ENCODE peak calls at places on chromosomes 12 and 14, in six cellular contexts. One of them, this sample, is unnamed.

GRCh38 chr12:114827460-114827859 is 143.5 kb upstream of the TBX3 start:
- DNase-seq in right lobe of liver: no peak
- DNase-seq in kidney epithelial cell: no peak
- DNase-seq in A549: no peak
- DNase-seq in breast epithelium: no peak
- DNase-seq in cardiac muscle cell: no peak
- DNase-seq in this sample: no peak

GRCh38 chr12:48022676-48023385 is 18.6 kb upstream of the COL2A1 start:
- DNase-seq in right lobe of liver: no peak
- DNase-seq in kidney epithelial cell: no peak
- DNase-seq in A549: no peak
- DNase-seq in breast epithelium: no peak
- DNase-seq in cardiac muscle cell: no peak
- DNase-seq in this sample: no peak

GRCh38 chr14:77206877-77207389 is 25.3 kb downstream of the TMEM63C start:
- DNase-seq in right lobe of liver: no peak
- DNase-seq in kidney epithelial cell: no peak
- DNase-seq in A549: no peak
- DNase-seq in breast epithelium: no peak
- DNase-seq in cardiac muscle cell: no peak
- DNase-seq in this sample: no peak

GRCh38 chr14:36021926-36022325 is 154.6 kb downstream of the PTCSC3 start:
- DNase-seq in right lobe of liver: no peak
- DNase-seq in kidney epithelial cell: no peak
- DNase-seq in A549: no peak
- DNase-seq in breast epithelium: no peak
- DNase-seq in cardiac muscle cell: no peak
- DNase-seq in this sample: no peak

GRCh38 chr12:19131020-19131431 is 1.5 kb downstream of the PLEKHA5 start:
- DNase-seq in right lobe of liver: peak; percentile 80
- DNase-seq in kidney epithelial cell: no peak
- DNase-seq in A549: peak; percentile 18
- DNase-seq in breast epithelium: peak; percentile 21
- DNase-seq in cardiac muscle cell: peak; percentile 52
- DNase-seq in this sample: peak; percentile 58

GRCh38 chr14:105093426-105094192 is 28.4 kb upstream of the GPR132 start:
- DNase-seq in right lobe of liver: no peak
- DNase-seq in kidney epithelial cell: peak; percentile 35
- DNase-seq in A549: peak; percentile 85
- DNase-seq in breast epithelium: peak; percentile 81
- DNase-seq in cardiac muscle cell: peak; percentile 89
- DNase-seq in this sample: peak; percentile 49

GRCh38 chr14:22112004-22112403 is 438.4 kb upstream of the OR4E1 start:
- DNase-seq in right lobe of liver: no peak
- DNase-seq in kidney epithelial cell: no peak
- DNase-seq in A549: no peak
- DNase-seq in breast epithelium: no peak
- DNase-seq in cardiac muscle cell: no peak
- DNase-seq in this sample: peak; percentile 4

GRCh38 chr14:80974338-80975078 is 19.1 kb downstream of the TSHR start:
- DNase-seq in right lobe of liver: no peak
- DNase-seq in kidney epithelial cell: peak; percentile 90
- DNase-seq in A549: no peak
- DNase-seq in breast epithelium: no peak
- DNase-seq in cardiac muscle cell: peak; percentile 41
- DNase-seq in this sample: peak; percentile 42

GRCh38 chr12:75322464-75322863 is 7.7 kb downstream of the CAPS2 start:
- DNase-seq in right lobe of liver: no peak
- DNase-seq in kidney epithelial cell: no peak
- DNase-seq in A549: no peak
- DNase-seq in breast epithelium: no peak
- DNase-seq in cardiac muscle cell: peak; percentile 15
- DNase-seq in this sample: peak; percentile 36

GRCh38 chr12:6372403-6373003 is 2.9 kb downstream of the SCNN1A start:
- DNase-seq in right lobe of liver: no peak
- DNase-seq in kidney epithelial cell: peak; percentile 52
- DNase-seq in A549: peak; percentile 81
- DNase-seq in breast epithelium: peak; percentile 76
- DNase-seq in cardiac muscle cell: peak; percentile 93
- DNase-seq in this sample: peak; percentile 88

GRCh38 chr14:31945074-31945613 is 132.0 kb upstream of the ARHGAP5 start:
- DNase-seq in right lobe of liver: no peak
- DNase-seq in kidney epithelial cell: no peak
- DNase-seq in A549: no peak
- DNase-seq in breast epithelium: no peak
- DNase-seq in cardiac muscle cell: no peak
- DNase-seq in this sample: no peak

GRCh38 chr14:31070431-31070830 is 44.3 kb upstream of the STRN3 start:
- DNase-seq in right lobe of liver: no peak
- DNase-seq in kidney epithelial cell: peak; percentile 86
- DNase-seq in A549: no peak
- DNase-seq in breast epithelium: no peak
- DNase-seq in cardiac muscle cell: peak; percentile 95
- DNase-seq in this sample: peak; percentile 74

GRCh38 chr14:54699087-54699530 is 132.2 kb downstream of the SAMD4A start:
- DNase-seq in right lobe of liver: no peak
- DNase-seq in kidney epithelial cell: peak; percentile 49
- DNase-seq in A549: no peak
- DNase-seq in breast epithelium: peak; percentile 43
- DNase-seq in cardiac muscle cell: no peak
- DNase-seq in this sample: no peak

GRCh38 chr12:44076892-44077291 is 241.0 kb downstream of the TMEM117 start:
- DNase-seq in right lobe of liver: no peak
- DNase-seq in kidney epithelial cell: no peak
- DNase-seq in A549: no peak
- DNase-seq in breast epithelium: no peak
- DNase-seq in cardiac muscle cell: no peak
- DNase-seq in this sample: no peak

GRCh38 chr14:89534896-89535615 is 118.0 kb upstream of the FOXN3 start:
- DNase-seq in right lobe of liver: no peak
- DNase-seq in kidney epithelial cell: no peak
- DNase-seq in A549: no peak
- DNase-seq in breast epithelium: no peak
- DNase-seq in cardiac muscle cell: peak; percentile 60
- DNase-seq in this sample: peak; percentile 34

GRCh38 chr14:101965145-101965531 is 765 bp downstream of the DYNC1H1 start:
- DNase-seq in right lobe of liver: peak; percentile 78
- DNase-seq in kidney epithelial cell: no peak
- DNase-seq in A549: no peak
- DNase-seq in breast epithelium: peak; percentile 63
- DNase-seq in cardiac muscle cell: peak; percentile 60
- DNase-seq in this sample: peak; percentile 56

GRCh38 chr14:93219103-93219726 is 12.2 kb downstream of the UBR7 start:
- DNase-seq in right lobe of liver: no peak
- DNase-seq in kidney epithelial cell: peak; percentile 48
- DNase-seq in A549: peak; percentile 54
- DNase-seq in breast epithelium: no peak
- DNase-seq in cardiac muscle cell: peak; percentile 72
- DNase-seq in this sample: peak; percentile 72

GRCh38 chr12:92108651-92109050 is 37.0 kb downstream of the BTG1 start:
- DNase-seq in right lobe of liver: no peak
- DNase-seq in kidney epithelial cell: no peak
- DNase-seq in A549: no peak
- DNase-seq in breast epithelium: no peak
- DNase-seq in cardiac muscle cell: peak; percentile 87
- DNase-seq in this sample: peak; percentile 62

GRCh38 chr14:94373708-94374107 is 14.7 kb downstream of the SERPINA1 start:
- DNase-seq in right lobe of liver: no peak
- DNase-seq in kidney epithelial cell: peak; percentile 96
- DNase-seq in A549: peak; percentile 34
- DNase-seq in breast epithelium: peak; percentile 71
- DNase-seq in cardiac muscle cell: peak; percentile 99
- DNase-seq in this sample: peak; percentile 99

GRCh38 chr12:116620085-116620734 is 61.0 kb downstream of the MAP1LC3B2 start:
- DNase-seq in right lobe of liver: no peak
- DNase-seq in kidney epithelial cell: no peak
- DNase-seq in A549: no peak
- DNase-seq in breast epithelium: no peak
- DNase-seq in cardiac muscle cell: no peak
- DNase-seq in this sample: no peak

GRCh38 chr14:67068246-67068645 is 121.0 kb upstream of the GARIN2 start:
- DNase-seq in right lobe of liver: no peak
- DNase-seq in kidney epithelial cell: no peak
- DNase-seq in A549: no peak
- DNase-seq in breast epithelium: no peak
- DNase-seq in cardiac muscle cell: peak; percentile 24
- DNase-seq in this sample: no peak

GRCh38 chr14:61911534-61911933 is 149.3 kb downstream of the SNAPC1 start:
- DNase-seq in right lobe of liver: no peak
- DNase-seq in kidney epithelial cell: no peak
- DNase-seq in A549: no peak
- DNase-seq in breast epithelium: no peak
- DNase-seq in cardiac muscle cell: no peak
- DNase-seq in this sample: no peak

GRCh38 chr12:65325183-65325582 is 46.7 kb downstream of the MSRB3 start:
- DNase-seq in right lobe of liver: no peak
- DNase-seq in kidney epithelial cell: no peak
- DNase-seq in A549: no peak
- DNase-seq in breast epithelium: no peak
- DNase-seq in cardiac muscle cell: no peak
- DNase-seq in this sample: no peak

GRCh38 chr12:110279976-110280783 is 867 bp upstream of the ATP2A2 start:
- DNase-seq in right lobe of liver: no peak
- DNase-seq in kidney epithelial cell: no peak
- DNase-seq in A549: peak; percentile 72
- DNase-seq in breast epithelium: peak; percentile 47
- DNase-seq in cardiac muscle cell: no peak
- DNase-seq in this sample: peak; percentile 42

GRCh38 chr14:92531151-92531873 is 17.7 kb downstream of the RIN3 start:
- DNase-seq in right lobe of liver: no peak
- DNase-seq in kidney epithelial cell: no peak
- DNase-seq in A549: no peak
- DNase-seq in breast epithelium: no peak
- DNase-seq in cardiac muscle cell: no peak
- DNase-seq in this sample: no peak

GRCh38 chr14:20641591-20641990 is at the start of gene OR6S1:
- DNase-seq in right lobe of liver: no peak
- DNase-seq in kidney epithelial cell: no peak
- DNase-seq in A549: no peak
- DNase-seq in breast epithelium: no peak
- DNase-seq in cardiac muscle cell: no peak
- DNase-seq in this sample: no peak

GRCh38 chr12:121990692-121991603 is 30.7 kb upstream of the BCL7A start:
- DNase-seq in right lobe of liver: no peak
- DNase-seq in kidney epithelial cell: no peak
- DNase-seq in A549: no peak
- DNase-seq in breast epithelium: no peak
- DNase-seq in cardiac muscle cell: no peak
- DNase-seq in this sample: peak; percentile 51

GRCh38 chr14:100281286-100282082 is 24.8 kb downstream of the SLC25A29 start:
- DNase-seq in right lobe of liver: no peak
- DNase-seq in kidney epithelial cell: no peak
- DNase-seq in A549: no peak
- DNase-seq in breast epithelium: no peak
- DNase-seq in cardiac muscle cell: no peak
- DNase-seq in this sample: no peak

DNA sequence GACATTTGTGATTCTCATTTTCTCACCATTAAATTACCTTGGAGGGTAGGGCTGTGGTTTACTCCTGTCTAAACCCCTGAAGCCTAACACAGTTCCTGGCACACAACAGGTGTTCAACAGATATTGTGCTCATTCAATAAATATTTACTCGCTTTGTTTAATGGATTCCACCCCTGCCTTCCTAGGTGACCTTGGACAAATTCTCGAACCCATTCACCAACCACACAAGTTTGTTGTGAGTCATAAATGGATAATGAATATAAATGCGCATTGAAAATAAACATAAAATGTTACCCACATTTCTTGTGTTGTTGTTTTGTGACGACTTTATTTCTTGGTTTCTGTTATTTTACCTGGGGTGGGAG is 362 bp upstream of the TSFM start:
- DNase-seq in right lobe of liver: no peak
- DNase-seq in kidney epithelial cell: no peak
- DNase-seq in A549: no peak
- DNase-seq in breast epithelium: no peak
- DNase-seq in cardiac muscle cell: no peak
- DNase-seq in this sample: no peak
- H3K4me3 ChIP-seq in right lobe of liver: peak overlapping the region; percentile 97
- H3K4me3 ChIP-seq in kidney epithelial cell: no peak overlapping the region
- H3K4me3 ChIP-seq in A549: no peak overlapping the region
- H3K4me3 ChIP-seq in breast epithelium: peak overlapping the region; percentile 87
- H3K4me3 ChIP-seq in cardiac muscle cell: no peak overlapping the region
- H3K4me3 ChIP-seq in this sample: peak overlapping the region; percentile 100

GRCh38 chr12:120719496-120720233 is 6.0 kb upstream of the ACADS start:
- DNase-seq in right lobe of liver: peak; percentile 88
- DNase-seq in kidney epithelial cell: no peak
- DNase-seq in A549: no peak
- DNase-seq in breast epithelium: no peak
- DNase-seq in cardiac muscle cell: peak; percentile 68
- DNase-seq in this sample: no peak
- H3K4me3 ChIP-seq in right lobe of liver: no peak overlapping the region
- H3K4me3 ChIP-seq in kidney epithelial cell: no peak overlapping the region
- H3K4me3 ChIP-seq in A549: no peak overlapping the region
- H3K4me3 ChIP-seq in breast epithelium: no peak overlapping the region
- H3K4me3 ChIP-seq in cardiac muscle cell: no peak overlapping the region
- H3K4me3 ChIP-seq in this sample: no peak overlapping the region

DNA sequence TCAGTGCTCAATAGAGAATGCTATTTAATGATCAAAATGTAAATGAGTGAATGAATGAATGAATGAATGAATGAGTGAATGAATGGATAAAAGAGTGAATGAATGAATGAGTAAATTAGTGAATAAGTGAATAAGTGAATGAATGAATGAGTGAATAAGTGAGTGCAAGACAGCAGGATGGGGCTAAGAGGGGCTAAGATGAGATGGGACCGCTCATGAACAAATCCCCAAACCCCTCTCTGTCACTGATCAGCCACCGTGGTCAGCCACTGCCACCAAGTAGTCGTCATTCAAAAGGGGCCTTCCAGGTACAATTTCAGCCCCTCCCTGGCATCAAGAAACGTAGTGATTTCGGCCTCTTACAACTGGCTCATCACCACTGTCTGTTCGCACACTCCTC is 79.2 kb downstream of the BCL11B start:
- DNase-seq in right lobe of liver: no peak
- DNase-seq in kidney epithelial cell: no peak
- DNase-seq in A549: no peak
- DNase-seq in breast epithelium: no peak
- DNase-seq in cardiac muscle cell: no peak
- DNase-seq in this sample: no peak
- H3K4me3 ChIP-seq in right lobe of liver: no peak overlapping the region
- H3K4me3 ChIP-seq in kidney epithelial cell: no peak overlapping the region
- H3K4me3 ChIP-seq in A549: no peak overlapping the region
- H3K4me3 ChIP-seq in breast epithelium: peak overlapping the region; percentile 65
- H3K4me3 ChIP-seq in cardiac muscle cell: no peak overlapping the region
- H3K4me3 ChIP-seq in this sample: no peak overlapping the region

GRCh38 chr12:118571730-118572129 is 195.4 kb downstream of the SUDS3 start:
- DNase-seq in right lobe of liver: no peak
- DNase-seq in kidney epithelial cell: no peak
- DNase-seq in A549: no peak
- DNase-seq in breast epithelium: no peak
- DNase-seq in cardiac muscle cell: no peak
- DNase-seq in this sample: no peak
- H3K4me3 ChIP-seq in right lobe of liver: no peak overlapping the region
- H3K4me3 ChIP-seq in kidney epithelial cell: no peak overlapping the region
- H3K4me3 ChIP-seq in A549: no peak overlapping the region
- H3K4me3 ChIP-seq in breast epithelium: no peak overlapping the region
- H3K4me3 ChIP-seq in cardiac muscle cell: no peak overlapping the region
- H3K4me3 ChIP-seq in this sample: no peak overlapping the region

This sample was measured in fibroblast of mammary gland.